ENCODE peak calls at places on chromosomes 6 and 20, in nine cellular contexts. W is mammary epithelial cell, J is neuronal stem cell, O is bronchial epithelial cell, P is suprapubic skin, K is fibroblast of mammary gland, Y is tibial nerve, Q is stomach, U is cardiac fibroblast. Z is an unnamed sample.

GRCh38 chr6:26087284-26088115 is at the start of gene HFE:
- DNase-seq in W (peak), J (no peak), O (peak), P (peak), K (peak), Y (peak), Q (peak), U (peak), Z (no peak)

GRCh38 chr20:1134355-1134754 is 16.0 kb downstream of the PSMF1 start:
- DNase-seq in W (no peak), J (no peak), O (no peak), P (no peak), K (no peak), Y (no peak), Q (no peak), U (no peak), Z (no peak)

GRCh38 chr6:26020983-26021349 is 58.4 kb downstream of the TRIM38 start:
- DNase-seq in W (peak), J (peak), O (peak), P (peak), K (peak), Y (peak), Q (peak), U (peak), Z (peak)

GRCh38 chr20:49384437-49385434 is 97.7 kb downstream of the KCNB1 start:
- DNase-seq in W (no peak), J (peak), O (no peak), P (peak), K (peak), Y (peak), Q (peak), U (peak), Z (peak)

GRCh38 chr6:54617730-54618129 is 228.8 kb upstream of the FAM83B start:
- DNase-seq in W (no peak), J (no peak), O (peak), P (no peak), K (peak), Y (no peak), Q (no peak), U (peak), Z (no peak)

GRCh38 chr6:70709826-70710225 is 42.1 kb downstream of the SMAP1 start:
- DNase-seq in W (peak), J (no peak), O (peak), P (no peak), K (peak), Y (no peak), Q (no peak), U (peak), Z (no peak)

GRCh38 chr6:63347599-63347998 is 27.8 kb upstream of the LGSN start:
- DNase-seq in W (peak), J (no peak), O (peak), P (no peak), K (peak), Y (no peak), Q (no peak), U (peak), Z (no peak)

GRCh38 chr6:91782789-91783188 is 1195.9 kb upstream of the MAP3K7 start:
- DNase-seq in W (no peak), J (no peak), O (peak), P (no peak), K (no peak), Y (no peak), Q (no peak), U (no peak), Z (no peak)

GRCh38 chr20:25076201-25076600 is 5.7 kb downstream of the VSX1 start:
- DNase-seq in W (no peak), J (no peak), O (no peak), P (no peak), K (no peak), Y (no peak), Q (no peak), U (no peak), Z (no peak)

GRCh38 chr6:131950767-131951575 is at the start of gene CCN2:
- DNase-seq in W (peak), J (peak), O (peak), P (peak), K (peak), Y (peak), Q (peak), U (peak), Z (peak)

GRCh38 chr6:131948692-131949614 is 2.2 kb downstream of the CCN2 start:
- DNase-seq in W (peak), J (no peak), O (peak), P (peak), K (peak), Y (peak), Q (no peak), U (peak), Z (no peak)

GRCh38 chr6:131949615-131949908 is 1.6 kb downstream of the CCN2 start:
- DNase-seq in W (no peak), J (no peak), O (no peak), P (no peak), K (peak), Y (peak), Q (no peak), U (peak), Z (no peak)

GRCh38 chr6:131951576-131952230 is 531 bp upstream of the CCN2 start:
- DNase-seq in W (no peak), J (no peak), O (no peak), P (no peak), K (peak), Y (no peak), Q (no peak), U (peak), Z (no peak)

DNA sequence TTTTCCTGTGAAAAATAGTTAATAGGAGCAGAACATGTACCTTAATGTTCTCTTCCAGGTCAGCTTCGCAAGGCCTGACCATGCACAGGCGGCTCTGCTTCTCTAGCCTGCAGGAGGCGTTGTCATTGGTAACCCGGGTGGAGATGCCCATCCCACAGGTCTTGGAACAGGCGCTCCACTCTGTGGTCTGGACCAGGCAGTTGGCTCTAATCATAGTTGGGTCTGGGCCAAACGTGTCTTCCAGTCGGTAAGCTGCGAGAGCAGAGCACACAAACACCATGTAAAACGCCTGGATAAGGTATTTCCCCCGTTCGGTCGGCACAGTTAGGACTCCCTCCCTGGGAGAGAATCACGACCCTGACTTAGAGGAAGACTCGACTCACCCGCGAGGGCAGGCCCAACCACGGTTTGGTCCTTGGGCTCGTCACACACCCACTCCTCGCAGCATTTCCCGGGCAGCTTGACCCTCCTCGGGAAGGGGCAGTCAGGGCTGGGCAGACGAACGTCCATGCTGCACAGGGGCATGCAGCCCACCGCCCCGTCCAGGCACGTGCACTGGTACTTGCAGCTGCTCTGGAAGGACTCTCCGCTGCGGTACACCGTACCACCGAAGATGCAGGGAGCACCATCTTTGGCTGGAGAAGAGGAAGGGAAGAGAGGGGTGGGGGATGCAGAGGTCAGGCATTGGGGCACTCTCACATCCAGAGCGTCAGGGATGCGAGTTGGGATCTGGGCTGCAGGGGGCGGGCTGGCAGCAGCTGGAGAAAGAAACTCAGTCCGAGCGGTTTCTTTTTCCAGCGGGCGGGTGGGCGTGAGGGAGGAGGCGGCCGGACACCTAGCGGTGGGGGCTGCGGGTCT is 1.0 kb downstream of the CCN2 start:
- DNase-seq in W (peak), J (peak), O (peak), P (peak), K (peak), Y (peak), Q (peak), U (peak), Z (peak)
- H3K4me3 ChIP-seq in W (peak), J (peak), O (peak), P (peak), K (peak), Y (peak), Q (peak), U (peak), Z (peak)

DNA sequence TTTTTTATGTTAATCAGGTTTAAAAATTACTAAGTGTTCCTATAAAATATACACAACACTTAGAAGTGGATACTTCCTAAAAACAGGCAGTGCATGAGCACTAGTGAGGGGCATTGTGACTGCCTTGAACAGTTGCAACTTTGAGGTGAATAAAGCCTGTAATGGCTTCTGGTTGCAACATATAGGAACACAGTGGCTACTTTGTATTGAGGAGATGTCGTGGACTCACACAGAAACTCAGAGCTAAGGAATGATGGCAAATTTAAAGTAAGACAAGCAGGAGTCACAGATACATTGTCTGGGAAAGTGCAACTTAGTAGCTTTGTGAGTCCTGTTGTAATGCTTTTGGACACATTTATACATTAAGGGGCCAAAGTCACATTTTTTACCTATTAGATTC is 856 bp upstream of the HLA-A start:
- DNase-seq in W (peak), J (no peak), O (peak), P (no peak), K (peak), Y (no peak), Q (no peak), U (peak), Z (no peak)
- H3K4me3 ChIP-seq in W (peak), J (no peak), O (no peak), P (peak), K (peak), Y (peak), Q (peak), U (no peak), Z (peak)

GRCh38 chr6:18107061-18107460 is 15.4 kb downstream of the NHLRC1 start:
- DNase-seq in W (no peak), J (no peak), O (no peak), P (no peak), K (no peak), Y (no peak), Q (no peak), U (no peak), Z (no peak)
- H3K4me3 ChIP-seq in W (no peak), J (no peak), O (no peak), P (no peak), K (no peak), Y (no peak), Q (no peak), U (no peak), Z (no peak)

GRCh38 chr20:62965363-62965771 is 12.9 kb downstream of the SLC17A9 start:
- DNase-seq in W (no peak), J (no peak), O (no peak), P (no peak), K (no peak), Y (no peak), Q (no peak), U (no peak), Z (no peak)

GRCh38 chr20:62967149-62967501 is 14.6 kb downstream of the SLC17A9 start:
- DNase-seq in W (no peak), J (no peak), O (no peak), P (no peak), K (no peak), Y (no peak), Q (no peak), U (no peak), Z (no peak)

GRCh38 chr20:62964700-62965099 is 12.2 kb downstream of the SLC17A9 start:
- DNase-seq in W (peak), J (no peak), O (no peak), P (no peak), K (no peak), Y (no peak), Q (no peak), U (no peak), Z (no peak)

GRCh38 chr20:62967628-62968351 is 15.3 kb downstream of the SLC17A9 start:
- DNase-seq in W (no peak), J (no peak), O (no peak), P (no peak), K (no peak), Y (no peak), Q (no peak), U (no peak), Z (no peak)

GRCh38 chr20:62966212-62967148 is 14.0 kb downstream of the SLC17A9 start:
- DNase-seq in W (no peak), J (no peak), O (no peak), P (no peak), K (no peak), Y (no peak), Q (no peak), U (no peak), Z (no peak)
- H3K4me3 ChIP-seq in W (no peak), J (no peak), O (no peak), P (no peak), K (no peak), Y (no peak), Q (no peak), U (no peak), Z (no peak)

DNA sequence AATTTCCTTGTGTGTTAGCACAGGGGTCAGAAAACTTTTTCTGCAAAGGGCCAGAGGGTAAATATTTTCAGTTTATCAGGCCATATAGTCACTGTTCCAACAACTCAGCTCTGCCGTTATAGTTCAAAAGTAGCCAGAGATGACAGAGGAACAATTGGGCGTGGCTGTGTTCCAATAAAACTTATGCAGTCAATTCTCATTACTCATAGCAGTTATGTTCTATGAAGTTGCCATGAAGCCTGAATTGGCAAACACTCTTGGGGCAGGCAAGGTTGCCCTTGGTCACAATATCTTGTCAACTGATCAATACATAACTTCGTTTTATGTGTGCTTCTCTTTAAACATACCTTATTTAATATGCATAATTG is 304.2 kb downstream of the TFAP2C start:
- DNase-seq in W (peak), J (no peak), O (no peak), P (peak), K (no peak), Y (no peak), Q (no peak), U (no peak), Z (no peak)
- H3K4me3 ChIP-seq in W (no peak), J (no peak), O (no peak), P (no peak), K (no peak), Y (no peak), Q (no peak), U (no peak), Z (no peak)

GRCh38 chr6:131911951-131912350 is 39.2 kb downstream of the CCN2 start:
- DNase-seq in W (no peak), J (no peak), O (no peak), P (no peak), K (no peak), Y (no peak), Q (no peak), U (peak), Z (no peak)
- H3K4me3 ChIP-seq in W (no peak), J (no peak), O (no peak), P (no peak), K (no peak), Y (no peak), Q (no peak), U (no peak), Z (no peak)

GRCh38 chr6:79070206-79070825 is 7.7 kb downstream of the PHIP start:
- DNase-seq in W (no peak), J (no peak), O (no peak), P (no peak), K (peak), Y (no peak), Q (no peak), U (peak), Z (no peak)
- H3K4me3 ChIP-seq in W (no peak), J (no peak), O (no peak), P (no peak), K (no peak), Y (no peak), Q (no peak), U (no peak), Z (no peak)

DNA sequence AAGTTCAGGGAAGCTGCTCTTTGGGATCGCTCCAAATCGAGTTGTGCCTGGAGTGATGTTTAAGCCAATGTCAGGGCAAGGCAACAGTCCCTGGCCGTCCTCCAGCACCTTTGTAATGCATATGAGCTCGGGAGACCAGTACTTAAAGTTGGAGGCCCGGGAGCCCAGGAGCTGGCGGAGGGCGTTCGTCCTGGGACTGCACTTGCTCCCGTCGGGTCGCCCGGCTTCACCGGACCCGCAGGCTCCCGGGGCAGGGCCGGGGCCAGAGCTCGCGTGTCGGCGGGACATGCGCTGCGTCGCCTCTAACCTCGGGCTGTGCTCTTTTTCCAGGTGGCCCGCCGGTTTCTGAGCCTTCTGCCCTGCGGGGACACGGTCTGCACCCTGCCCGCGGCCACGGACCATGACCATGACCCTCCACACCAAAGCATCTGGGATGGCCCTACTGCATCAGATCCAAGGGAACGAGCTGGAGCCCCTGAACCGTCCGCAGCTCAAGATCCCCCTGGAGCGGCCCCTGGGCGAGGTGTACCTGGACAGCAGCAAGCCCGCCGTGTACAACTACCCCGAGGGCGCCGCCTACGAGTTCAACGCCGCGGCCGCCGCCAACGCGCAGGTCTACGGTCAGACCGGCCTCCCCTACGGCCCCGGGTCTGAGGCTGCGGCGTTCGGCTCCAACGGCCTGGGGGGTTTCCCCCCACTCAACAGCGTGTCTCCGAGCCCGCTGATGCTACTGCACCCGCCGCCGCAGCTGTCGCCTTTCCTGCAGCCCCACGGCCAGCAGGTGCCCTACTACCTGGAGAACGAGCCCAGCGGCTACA is at the start of gene ESR1:
- DNase-seq in W (peak), J (no peak), O (peak), P (no peak), K (peak), Y (peak), Q (peak), U (peak), Z (peak)
- H3K4me3 ChIP-seq in W (peak), J (peak), O (peak), P (peak), K (peak), Y (peak), Q (peak), U (no peak), Z (no peak)

GRCh38 chr6:52191824-52192223 is 5.6 kb downstream of the IL17A start:
- DNase-seq in W (no peak), J (no peak), O (no peak), P (no peak), K (no peak), Y (no peak), Q (no peak), U (no peak), Z (no peak)

GRCh38 chr6:52187098-52187497 is 923 bp downstream of the IL17A start:
- DNase-seq in W (no peak), J (no peak), O (no peak), P (no peak), K (no peak), Y (no peak), Q (no peak), U (no peak), Z (no peak)

GRCh38 chr6:52190409-52190808 is 4.2 kb downstream of the IL17A start:
- DNase-seq in W (no peak), J (no peak), O (no peak), P (no peak), K (no peak), Y (no peak), Q (no peak), U (no peak), Z (no peak)

GRCh38 chr6:52186480-52186879 is 305 bp downstream of the IL17A start:
- DNase-seq in W (no peak), J (no peak), O (no peak), P (no peak), K (no peak), Y (no peak), Q (no peak), U (no peak), Z (no peak)

DNA sequence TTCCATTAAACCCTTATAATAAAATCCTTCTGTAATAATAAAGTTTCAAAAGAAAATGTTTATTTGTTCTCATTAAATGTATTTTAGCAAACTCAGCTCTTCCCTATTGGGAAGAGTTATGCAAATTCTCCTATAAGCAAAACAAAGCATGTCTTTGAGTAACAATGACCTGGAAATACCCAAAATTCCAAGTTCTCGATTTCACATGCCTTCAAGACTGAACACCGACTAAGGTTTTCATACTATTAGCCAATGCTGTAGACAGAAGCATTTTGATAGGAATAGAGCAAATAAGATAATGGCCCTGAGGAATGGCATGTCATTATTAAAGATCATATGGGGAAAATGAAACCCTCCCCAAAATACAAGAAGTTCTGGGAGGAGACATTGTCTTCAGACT is 3.8 kb downstream of the IL17A start:
- DNase-seq in W (no peak), J (no peak), O (no peak), P (no peak), K (no peak), Y (no peak), Q (no peak), U (no peak), Z (no peak)
- H3K4me3 ChIP-seq in W (no peak), J (no peak), O (no peak), P (no peak), K (no peak), Y (no peak), Q (no peak), U (no peak), Z (no peak)